ENCODE peak calls at places on chromosomes 11 and 22, in six cellular contexts. One of them, this sample, is unnamed.

GRCh38 chr22:30249049-30250038 is 2.8 kb upstream of the LIF start:
- DNase-seq in H1: no peak
- DNase-seq in GM12892: no peak
- DNase-seq in K562: peak
- DNase-seq in GM12878: no peak
- DNase-seq in HepG2: peak
- DNase-seq in this sample: no peak

GRCh38 chr11:1277936-1278512 is 31.4 kb downstream of the TOLLIP start:
- DNase-seq in H1: no peak
- DNase-seq in GM12892: no peak
- DNase-seq in K562: no peak
- DNase-seq in GM12878: no peak
- DNase-seq in HepG2: no peak
- DNase-seq in this sample: no peak

GRCh38 chr11:63406458-63406857 is 36.9 kb downstream of the SLC22A9 start:
- DNase-seq in H1: no peak
- DNase-seq in GM12892: no peak
- DNase-seq in K562: no peak
- DNase-seq in GM12878: no peak
- DNase-seq in HepG2: no peak
- DNase-seq in this sample: no peak

GRCh38 chr11:67732045-67732787 is 57.8 kb upstream of the ALDH3B2 start:
- DNase-seq in H1: no peak
- DNase-seq in GM12892: peak
- DNase-seq in K562: peak
- DNase-seq in GM12878: no peak
- DNase-seq in HepG2: no peak
- DNase-seq in this sample: peak

GRCh38 chr11:70430671-70431574 is 32.6 kb downstream of the CTTN start:
- DNase-seq in H1: no peak
- DNase-seq in GM12892: no peak
- DNase-seq in K562: no peak
- DNase-seq in GM12878: no peak
- DNase-seq in HepG2: no peak
- DNase-seq in this sample: no peak

GRCh38 chr22:22733881-22734373 is 89.5 kb downstream of the GGTLC2 start:
- DNase-seq in H1: no peak
- DNase-seq in GM12892: no peak
- DNase-seq in K562: no peak
- DNase-seq in GM12878: no peak
- DNase-seq in HepG2: no peak
- DNase-seq in this sample: no peak

GRCh38 chr11:128720522-128720985 is 26.7 kb downstream of the FLI1 start:
- DNase-seq in H1: no peak
- DNase-seq in GM12892: no peak
- DNase-seq in K562: no peak
- DNase-seq in GM12878: no peak
- DNase-seq in HepG2: no peak
- DNase-seq in this sample: no peak

GRCh38 chr11:125214466-125215204 is 50.1 kb downstream of the PKNOX2 start:
- DNase-seq in H1: no peak
- DNase-seq in GM12892: no peak
- DNase-seq in K562: no peak
- DNase-seq in GM12878: no peak
- DNase-seq in HepG2: no peak
- DNase-seq in this sample: no peak

GRCh38 chr22:21455334-21456089 is 11.7 kb upstream of the TMEM191C start:
- DNase-seq in H1: no peak
- DNase-seq in GM12892: no peak
- DNase-seq in K562: no peak
- DNase-seq in GM12878: no peak
- DNase-seq in HepG2: no peak
- DNase-seq in this sample: no peak

GRCh38 chr11:36426226-36426848 is 83.7 kb downstream of the TRAF6 start:
- DNase-seq in H1: no peak
- DNase-seq in GM12892: no peak
- DNase-seq in K562: no peak
- DNase-seq in GM12878: no peak
- DNase-seq in HepG2: no peak
- DNase-seq in this sample: no peak

DNA sequence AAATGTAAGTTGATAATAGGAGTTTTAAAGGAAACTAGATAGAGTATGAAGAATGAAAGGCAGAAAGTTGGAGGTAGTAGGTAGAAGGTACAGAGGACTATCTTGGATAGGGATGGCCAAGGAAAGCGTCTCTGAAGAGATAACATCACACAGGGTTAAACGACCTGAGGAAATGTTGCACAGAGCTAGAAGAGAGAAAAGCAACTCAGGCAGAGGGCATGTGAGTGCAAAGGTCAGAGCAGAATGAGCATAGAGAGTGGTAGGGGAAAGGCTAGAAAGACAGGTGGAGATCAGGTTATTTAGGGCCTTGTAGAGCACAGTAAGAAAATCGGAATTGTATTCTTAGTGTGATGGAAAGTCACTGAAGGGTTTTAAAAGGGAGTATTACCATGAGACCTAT is 232.0 kb downstream of the SOX6 start:
- DNase-seq in H1: no peak
- DNase-seq in GM12892: no peak
- DNase-seq in K562: no peak
- DNase-seq in GM12878: no peak
- DNase-seq in HepG2: no peak
- DNase-seq in this sample: no peak
- TF ChIP-seq POLR2AphosphoS5 in H1: no peak
- TF ChIP-seq POLR2AphosphoS5 in GM12892: no peak
- TF ChIP-seq POLR2AphosphoS5 in K562: no peak
- TF ChIP-seq POLR2AphosphoS5 in GM12878: no peak
- TF ChIP-seq POLR2AphosphoS5 in HepG2: no peak
- TF ChIP-seq POLR2AphosphoS5 in this sample: no peak

DNA sequence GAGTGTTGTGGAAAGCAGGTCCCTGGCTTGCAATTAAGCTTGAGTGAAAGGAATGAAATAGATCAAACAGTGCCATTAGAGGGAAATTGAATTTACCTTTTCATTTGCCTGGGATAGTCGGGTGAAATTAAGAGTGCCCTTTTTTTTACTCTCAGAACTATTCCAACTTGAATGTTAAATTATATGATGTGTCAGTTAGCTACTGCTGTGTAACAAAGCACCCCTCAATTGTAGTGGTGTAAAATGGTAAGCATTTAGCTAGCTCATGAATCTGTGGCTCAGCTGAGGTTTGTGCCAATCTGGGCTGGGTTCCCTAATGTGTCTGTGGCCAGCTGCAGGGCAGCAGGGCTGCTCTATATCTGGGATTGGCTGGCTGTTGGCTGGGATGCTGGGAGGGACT is 571.4 kb downstream of the MN1 start:
- DNase-seq in H1: no peak
- DNase-seq in GM12892: no peak
- DNase-seq in K562: no peak
- DNase-seq in GM12878: no peak
- DNase-seq in HepG2: no peak
- DNase-seq in this sample: no peak
- TF ChIP-seq TAF1 in H1: no peak
- TF ChIP-seq TAF1 in GM12892: no peak
- TF ChIP-seq TAF1 in K562: no peak
- TF ChIP-seq TAF1 in GM12878: no peak
- TF ChIP-seq TAF1 in HepG2: no peak
- TF ChIP-seq TAF1 in this sample: no peak

GRCh38 chr22:35322126-35322525 is 22.4 kb downstream of the TOM1 start:
- DNase-seq in H1: no peak
- DNase-seq in GM12892: no peak
- DNase-seq in K562: no peak
- DNase-seq in GM12878: no peak
- DNase-seq in HepG2: no peak
- DNase-seq in this sample: no peak
- TF ChIP-seq POLR2A in H1: no peak
- TF ChIP-seq POLR2A in GM12892: no peak
- TF ChIP-seq POLR2A in K562: no peak
- TF ChIP-seq POLR2A in GM12878: no peak
- TF ChIP-seq POLR2A in HepG2: no peak
- TF ChIP-seq POLR2A in this sample: no peak

DNA sequence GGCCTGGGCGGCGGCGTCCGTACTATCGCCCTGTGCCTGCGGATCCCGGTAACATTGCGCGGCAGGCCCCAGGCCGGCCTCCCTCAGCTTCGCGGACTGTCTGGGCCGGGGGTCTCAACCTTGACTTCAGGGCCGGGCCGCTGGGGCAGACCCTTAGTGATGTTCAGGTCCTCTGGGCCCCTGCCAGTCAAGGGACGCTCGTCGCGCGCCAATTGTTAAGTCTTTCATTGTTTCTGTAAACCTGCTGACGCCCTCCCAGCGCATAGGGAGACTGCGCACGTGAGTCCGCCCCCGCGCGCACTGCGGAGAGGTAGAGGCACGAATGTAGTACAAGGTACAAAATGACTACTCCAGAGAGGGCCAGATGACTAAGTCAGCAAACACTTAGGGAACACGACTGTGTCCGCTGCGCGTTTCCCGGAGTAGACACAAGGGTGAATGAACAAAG is 451 bp upstream of the HDHD5 start:
- DNase-seq in H1: no peak
- DNase-seq in GM12892: no peak
- DNase-seq in K562: no peak
- DNase-seq in GM12878: no peak
- DNase-seq in HepG2: no peak
- DNase-seq in this sample: peak
- TF ChIP-seq POLR2AphosphoS5 in H1: no peak
- TF ChIP-seq POLR2AphosphoS5 in GM12892: no peak
- TF ChIP-seq POLR2AphosphoS5 in K562: no peak
- TF ChIP-seq POLR2AphosphoS5 in GM12878: no peak
- TF ChIP-seq POLR2AphosphoS5 in HepG2: no peak
- TF ChIP-seq POLR2AphosphoS5 in this sample: no peak

DNA sequence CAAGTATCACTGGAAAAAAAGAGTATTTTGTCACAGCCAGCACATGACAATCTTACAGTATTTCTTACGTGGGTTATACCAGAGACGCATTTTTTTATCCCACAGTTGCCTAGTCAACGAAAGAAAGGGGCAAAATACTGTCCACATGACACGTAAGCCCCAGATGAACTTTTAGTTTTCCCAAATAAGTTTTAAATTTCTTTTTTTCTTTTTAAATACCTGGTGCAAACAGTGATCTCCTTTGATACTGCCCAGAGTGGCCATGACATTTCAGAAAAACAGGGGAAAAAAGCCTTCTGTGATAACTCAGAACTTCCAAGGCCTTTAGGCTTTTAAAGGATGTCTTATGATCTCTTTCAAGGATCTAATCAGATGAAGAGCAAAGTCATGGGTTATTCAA is 23.4 kb downstream of the RAB38 start:
- DNase-seq in H1: no peak
- DNase-seq in GM12892: no peak
- DNase-seq in K562: no peak
- DNase-seq in GM12878: no peak
- DNase-seq in HepG2: no peak
- DNase-seq in this sample: no peak
- TF ChIP-seq TAF1 in H1: no peak
- TF ChIP-seq TAF1 in GM12892: no peak
- TF ChIP-seq TAF1 in K562: no peak
- TF ChIP-seq TAF1 in GM12878: no peak
- TF ChIP-seq TAF1 in HepG2: no peak
- TF ChIP-seq TAF1 in this sample: no peak

GRCh38 chr11:7485854-7486425 is 634 bp downstream of the OLFML1 start:
- DNase-seq in H1: no peak
- DNase-seq in GM12892: no peak
- DNase-seq in K562: no peak
- DNase-seq in GM12878: no peak
- DNase-seq in HepG2: no peak
- DNase-seq in this sample: no peak
- TF ChIP-seq POLR2A in H1: no peak
- TF ChIP-seq POLR2A in GM12892: no peak
- TF ChIP-seq POLR2A in K562: no peak
- TF ChIP-seq POLR2A in GM12878: no peak
- TF ChIP-seq POLR2A in HepG2: no peak
- TF ChIP-seq POLR2A in this sample: no peak

GRCh38 chr11:3073029-3073435 is 15.8 kb upstream of the CARS1 start:
- DNase-seq in H1: no peak
- DNase-seq in GM12892: no peak
- DNase-seq in K562: no peak
- DNase-seq in GM12878: no peak
- DNase-seq in HepG2: no peak
- DNase-seq in this sample: no peak
- TF ChIP-seq POLR2AphosphoS5 in H1: no peak
- TF ChIP-seq POLR2AphosphoS5 in GM12892: no peak
- TF ChIP-seq POLR2AphosphoS5 in K562: no peak
- TF ChIP-seq POLR2AphosphoS5 in GM12878: no peak
- TF ChIP-seq POLR2AphosphoS5 in HepG2: no peak
- TF ChIP-seq POLR2AphosphoS5 in this sample: no peak